ENCODE peak calls at places on chromosomes 7 and 10, in seven cellular contexts. M is left ventricle myocardium inferior, W is AG04450, Y is fibroblast of lung, H is OCI-LY7, X is stomach, V is HCT116. A is an unnamed sample.

GRCh38 chr7:139034855-139035587 is 821 bp downstream of the ZC3HAV1L start:
- DNase-seq in H (no peak), W (no peak), V (no peak), Y (peak; percentile 40), M (peak; percentile 46), X (no peak), A (peak; percentile 28)

GRCh38 chr7:45700556-45700955 is 126.4 kb downstream of the ADCY1 start:
- DNase-seq in W (no peak), Y (no peak), H (no peak), M (peak; percentile 40), X (peak; percentile 23), V (no peak), A (no peak)

GRCh38 chr10:117226813-117227451 is 14.0 kb upstream of the SLC18A2 start:
- DNase-seq in M (no peak), H (no peak), V (peak; percentile 67), Y (no peak), X (peak; percentile 42), W (no peak), A (no peak)

GRCh38 chr7:134856692-134857091 is 77.3 kb downstream of the CALD1 start:
- DNase-seq in X (no peak), M (no peak), H (no peak), Y (peak; percentile 51), W (no peak), V (no peak), A (no peak)

GRCh38 chr10:77737608-77738007 is 100.0 kb upstream of the KCNMA1 start:
- DNase-seq in W (peak; percentile 62), Y (peak; percentile 97), M (no peak), X (no peak), H (no peak), V (peak; percentile 31), A (no peak)

GRCh38 chr10:86779267-86780017 is 23.0 kb downstream of the BMPR1A start:
- DNase-seq in M (no peak), V (no peak), Y (peak; percentile 74), W (no peak), H (no peak), X (no peak), A (no peak)

GRCh38 chr7:2530076-2530967 is 10.7 kb downstream of the LFNG start:
- DNase-seq in X (no peak), W (no peak), Y (peak; percentile 40), M (peak; percentile 44), H (no peak), V (no peak), A (no peak)

GRCh38 chr7:16914771-16915170 is 33.0 kb upstream of the AGR3 start:
- DNase-seq in V (no peak), W (no peak), M (no peak), H (no peak), X (no peak), Y (peak; percentile 21), A (no peak)

GRCh38 chr10:90930971-90931841 is 10.3 kb upstream of the ANKRD1 start:
- DNase-seq in Y (peak; percentile 99), W (peak; percentile 55), X (no peak), H (no peak), V (no peak), M (peak; percentile 58), A (no peak)

GRCh38 chr10:129866894-129867293 is 97.2 kb downstream of the EBF3 start:
- DNase-seq in Y (no peak), V (no peak), X (no peak), M (no peak), H (no peak), W (no peak), A (no peak)

GRCh38 chr10:70682920-70683600 is 10.8 kb downstream of the ADAMTS14 start:
- DNase-seq in H (no peak), M (no peak), X (no peak), W (no peak), V (no peak), Y (no peak), A (peak; percentile 43)

GRCh38 chr10:59135275-59135674 is 41.2 kb upstream of the PHYHIPL start:
- DNase-seq in H (no peak), X (no peak), Y (no peak), V (no peak), M (no peak), W (no peak), A (no peak)

GRCh38 chr7:152492952-152493351 is 57.1 kb upstream of the KMT2C start:
- DNase-seq in Y (no peak), W (no peak), M (no peak), V (no peak), H (no peak), X (no peak), A (no peak)

GRCh38 chr7:1579481-1580421 is 9.9 kb upstream of the PSMG3 start:
- DNase-seq in V (no peak), W (no peak), H (peak; percentile 66), M (peak; percentile 72), Y (peak; percentile 33), X (peak; percentile 74), A (peak; percentile 74)

GRCh38 chr7:69698109-69698840 is 100.0 kb downstream of the AUTS2 start:
- DNase-seq in V (no peak), Y (no peak), W (no peak), M (no peak), H (no peak), X (no peak), A (no peak)

GRCh38 chr10:17578603-17579002 is 38.6 kb downstream of the HACD1 start:
- DNase-seq in V (no peak), Y (no peak), M (no peak), H (no peak), X (no peak), W (no peak), A (no peak)

GRCh38 chr10:108601856-108602255 is 1321.5 kb downstream of the XPNPEP1 start:
- DNase-seq in X (no peak), M (no peak), V (no peak), Y (peak; percentile 54), H (no peak), W (no peak), A (no peak)

GRCh38 chr10:101588879-101589278 is 758 bp downstream of the DPCD start:
- DNase-seq in X (no peak), W (no peak), M (no peak), V (peak; percentile 6), H (no peak), Y (peak; percentile 63), A (no peak)

GRCh38 chr7:157837047-157837446 is 500.2 kb downstream of the DNAJB6 start:
- DNase-seq in V (no peak), M (no peak), H (no peak), Y (no peak), W (no peak), X (no peak), A (no peak)

GRCh38 chr7:13822678-13823077 is 166.8 kb downstream of the ETV1 start:
- DNase-seq in M (no peak), V (no peak), W (no peak), X (no peak), Y (peak; percentile 65), H (no peak), A (no peak)

GRCh38 chr7:153581415-153581814 is 470.8 kb upstream of the DPP6 start:
- DNase-seq in M (no peak), H (no peak), Y (no peak), W (no peak), V (no peak), X (no peak), A (no peak)

GRCh38 chr7:153576096-153576495 is 476.1 kb upstream of the DPP6 start:
- DNase-seq in Y (no peak), H (no peak), M (no peak), W (no peak), V (no peak), X (no peak), A (no peak)
- TF ChIP-seq CTCF in Y (no peak), H (no peak), M (no peak), W (no peak), V (no peak), X (no peak), A (no peak)

DNA sequence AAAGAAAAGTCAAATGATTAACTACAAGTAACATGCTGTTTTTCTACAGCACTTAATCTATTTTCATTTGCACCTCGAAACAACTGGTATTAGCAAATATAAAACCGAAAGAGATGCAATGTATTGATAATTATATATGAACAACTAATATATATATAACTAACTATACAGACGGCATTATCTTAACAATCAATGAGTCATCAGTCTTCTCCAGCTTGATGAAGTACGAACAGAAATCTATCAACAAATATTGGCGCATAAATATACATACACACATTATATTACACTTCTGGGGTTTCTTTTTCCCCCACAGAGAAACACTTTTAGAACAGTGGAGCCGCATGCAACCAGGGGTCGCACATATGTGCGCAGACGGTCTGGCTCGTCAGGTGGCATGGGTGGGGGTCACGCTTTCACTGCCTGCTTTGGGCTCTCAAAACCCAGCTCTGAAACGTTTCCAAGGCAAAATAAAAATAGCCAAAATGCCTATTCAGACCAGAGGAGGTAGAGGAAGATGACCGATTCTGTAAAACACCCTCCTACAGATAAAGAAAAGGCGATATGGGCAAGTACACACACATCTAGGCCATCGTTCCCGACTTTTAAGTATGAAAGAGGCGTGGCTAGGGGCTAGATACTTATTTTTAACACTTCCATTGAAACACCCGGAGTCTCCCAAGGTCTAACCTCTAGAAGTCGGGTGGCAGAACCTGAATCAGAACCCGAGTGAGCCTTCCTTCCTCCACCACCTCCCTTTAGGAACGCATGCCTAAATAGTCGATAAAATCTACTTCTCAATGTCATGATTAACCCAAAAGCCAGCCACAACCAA is 1.6 kb downstream of the ARHGAP12 start:
- DNase-seq in H (no peak), X (no peak), V (no peak), W (no peak), Y (no peak), M (no peak), A (no peak)
- H3K27ac ChIP-seq in H (no peak overlapping the region), X (peak overlapping the region; percentile 90), V (peak overlapping the region; percentile 98), W (no peak overlapping the region), Y (peak overlapping the region; percentile 56), M (peak overlapping the region; percentile 98), A (peak overlapping the region; percentile 97)

GRCh38 chr7:100466830-100467605 is 3.0 kb upstream of the SPACDR start:
- DNase-seq in W (no peak), H (no peak), M (no peak), Y (no peak), V (no peak), X (no peak), A (no peak)

GRCh38 chr7:100465299-100465698 is 1.2 kb upstream of the SPACDR start:
- DNase-seq in M (no peak), H (no peak), V (no peak), X (no peak), Y (peak; percentile 47), W (no peak), A (no peak)

GRCh38 chr7:100464210-100464660 is at the start of gene SPACDR:
- DNase-seq in W (no peak), H (no peak), Y (peak; percentile 50), V (no peak), M (no peak), X (no peak), A (no peak)

GRCh38 chr7:100464791-100465190 is 731 bp upstream of the SPACDR start:
- DNase-seq in H (no peak), V (no peak), M (no peak), W (no peak), X (no peak), Y (no peak), A (no peak)

GRCh38 chr7:100465702-100466311 is 1.7 kb upstream of the SPACDR start:
- DNase-seq in X (peak; percentile 87), Y (peak; percentile 74), M (peak; percentile 80), W (no peak), H (peak; percentile 22), V (no peak), A (peak; percentile 78)
- TF ChIP-seq CTCF in X (peak; percentile 66), Y (peak; percentile 76), M (peak; percentile 81), W (peak; percentile 74), H (peak; percentile 53), V (peak; percentile 54), A (peak; percentile 65)

DNA sequence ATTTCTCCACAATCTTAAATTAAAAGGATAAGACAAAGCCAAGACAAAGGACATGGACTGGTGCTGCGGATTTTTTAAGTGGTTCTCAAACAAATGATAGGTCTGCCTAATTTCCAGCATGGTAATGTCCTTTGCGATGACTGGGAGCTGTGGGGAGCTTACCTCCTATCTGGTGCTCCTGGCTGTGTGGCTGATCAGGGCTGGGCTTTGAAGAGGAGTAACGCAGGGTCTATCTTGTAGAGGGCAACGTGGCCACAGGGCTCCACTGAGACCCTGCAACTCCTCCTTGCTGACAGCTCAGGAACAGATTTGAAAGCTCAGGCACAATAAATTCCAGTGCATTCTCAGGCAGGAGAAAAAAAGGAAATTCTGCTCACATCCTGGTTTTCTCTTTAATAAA is 103.1 kb upstream of the SFMBT2 start:
- DNase-seq in X (no peak), Y (no peak), H (no peak), M (no peak), V (no peak), W (no peak), A (no peak)
- H3K27ac ChIP-seq in X (no peak overlapping the region), Y (no peak overlapping the region), H (no peak overlapping the region), M (no peak overlapping the region), V (no peak overlapping the region), W (no peak overlapping the region), A (no peak overlapping the region)